ENCODE peak calls at places on chromosomes 11 and 22, in four cellular contexts. One of them, this sample, is unnamed.

GRCh38 chr22:30286813-30287625 is 2.3 kb downstream of the CASTOR1 start:
- DNase-seq in prostate gland: peak; percentile 61
- DNase-seq in SJSA1: peak; percentile 52
- DNase-seq in adrenal gland: peak; percentile 71
- DNase-seq in this sample: peak; percentile 91

GRCh38 chr22:31247726-31248125 is 35.6 kb downstream of the LIMK2 start:
- DNase-seq in SJSA1: no peak
- DNase-seq in prostate gland: no peak
- DNase-seq in adrenal gland: no peak
- DNase-seq in this sample: no peak

GRCh38 chr22:50587407-50587806 is 4.8 kb upstream of the CHKB start:
- DNase-seq in adrenal gland: no peak
- DNase-seq in prostate gland: no peak
- DNase-seq in SJSA1: no peak
- DNase-seq in this sample: no peak

GRCh38 chr11:64759131-64759721 is 548 bp downstream of the PYGM start:
- DNase-seq in adrenal gland: no peak
- DNase-seq in SJSA1: no peak
- DNase-seq in prostate gland: no peak
- DNase-seq in this sample: peak; percentile 49

GRCh38 chr22:39953101-39953500 is 7.1 kb upstream of the TMA7B start:
- DNase-seq in adrenal gland: no peak
- DNase-seq in SJSA1: no peak
- DNase-seq in prostate gland: no peak
- DNase-seq in this sample: no peak

GRCh38 chr11:126391970-126392637 is 36.6 kb downstream of the ST3GAL4 start:
- DNase-seq in SJSA1: no peak
- DNase-seq in adrenal gland: peak; percentile 53
- DNase-seq in prostate gland: no peak
- DNase-seq in this sample: no peak

GRCh38 chr22:28604961-28605360 is 74.7 kb downstream of the TTC28 start:
- DNase-seq in adrenal gland: no peak
- DNase-seq in SJSA1: no peak
- DNase-seq in prostate gland: no peak
- DNase-seq in this sample: no peak

GRCh38 chr22:42717197-42717967 is 3.3 kb downstream of the A4GALT start:
- DNase-seq in adrenal gland: peak; percentile 39
- DNase-seq in prostate gland: no peak
- DNase-seq in SJSA1: no peak
- DNase-seq in this sample: no peak

GRCh38 chr11:70226967-70227366 is 23.9 kb downstream of the FADD start:
- DNase-seq in adrenal gland: peak; percentile 42
- DNase-seq in prostate gland: no peak
- DNase-seq in SJSA1: no peak
- DNase-seq in this sample: no peak

GRCh38 chr11:74195828-74196227 is 24.7 kb downstream of the PPME1 start:
- DNase-seq in prostate gland: no peak
- DNase-seq in adrenal gland: no peak
- DNase-seq in SJSA1: no peak
- DNase-seq in this sample: no peak

DNA sequence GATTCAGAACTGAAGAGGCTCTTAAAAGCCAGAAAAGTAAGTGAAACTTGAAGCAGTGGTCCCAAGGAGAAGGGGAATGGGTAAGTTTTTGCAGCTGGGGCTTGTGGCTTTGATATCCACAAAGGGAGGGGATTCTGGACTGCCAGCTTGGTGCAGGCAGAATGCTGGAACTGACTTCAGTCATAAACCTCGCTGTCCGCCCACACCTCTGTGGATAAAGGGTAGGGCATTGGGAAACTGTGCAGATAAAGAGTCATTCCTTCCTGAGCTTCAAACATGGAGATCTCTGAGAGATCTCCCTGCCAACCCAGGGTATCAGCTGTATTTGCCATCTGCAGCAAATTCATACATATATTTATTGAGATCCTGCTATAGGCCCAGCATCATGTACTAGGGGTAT is 124.3 kb upstream of the OR9Q1 start:
- DNase-seq in prostate gland: no peak
- DNase-seq in SJSA1: no peak
- DNase-seq in adrenal gland: no peak
- DNase-seq in this sample: no peak
- H3K27ac ChIP-seq in prostate gland: no peak overlapping the region
- H3K27ac ChIP-seq in SJSA1: no peak overlapping the region
- H3K27ac ChIP-seq in adrenal gland: no peak overlapping the region
- H3K27ac ChIP-seq in this sample: no peak overlapping the region

GRCh38 chr11:93740031-93740801 is 1.1 kb downstream of the TAF1D start:
- DNase-seq in SJSA1: peak; percentile 11
- DNase-seq in prostate gland: no peak
- DNase-seq in adrenal gland: peak; percentile 20
- DNase-seq in this sample: peak; percentile 30

GRCh38 chr11:93736129-93736528 is 5.2 kb downstream of the TAF1D start:
- DNase-seq in adrenal gland: no peak
- DNase-seq in prostate gland: no peak
- DNase-seq in SJSA1: no peak
- DNase-seq in this sample: no peak

GRCh38 chr11:93738647-93739081 is 2.6 kb downstream of the TAF1D start:
- DNase-seq in SJSA1: no peak
- DNase-seq in prostate gland: no peak
- DNase-seq in adrenal gland: no peak
- DNase-seq in this sample: no peak

GRCh38 chr11:93735627-93736026 is 5.7 kb downstream of the TAF1D start:
- DNase-seq in prostate gland: no peak
- DNase-seq in adrenal gland: no peak
- DNase-seq in SJSA1: no peak
- DNase-seq in this sample: no peak

GRCh38 chr11:93737904-93738612 is 3.2 kb downstream of the TAF1D start:
- DNase-seq in prostate gland: no peak
- DNase-seq in adrenal gland: no peak
- DNase-seq in SJSA1: no peak
- DNase-seq in this sample: no peak
- H3K27ac ChIP-seq in prostate gland: no peak overlapping the region
- H3K27ac ChIP-seq in adrenal gland: no peak overlapping the region
- H3K27ac ChIP-seq in SJSA1: peak overlapping the region; percentile 8
- H3K27ac ChIP-seq in this sample: no peak overlapping the region

GRCh38 chr11:12162652-12163051 is 52.3 kb downstream of the MICAL2 start:
- DNase-seq in prostate gland: no peak
- DNase-seq in adrenal gland: no peak
- DNase-seq in SJSA1: no peak
- DNase-seq in this sample: no peak
- H3K27ac ChIP-seq in prostate gland: peak overlapping the region; percentile 58
- H3K27ac ChIP-seq in adrenal gland: peak overlapping the region; percentile 41
- H3K27ac ChIP-seq in SJSA1: peak overlapping the region; percentile 93
- H3K27ac ChIP-seq in this sample: no peak overlapping the region

GRCh38 chr22:33565580-33565995 is 354.7 kb downstream of the LARGE1 start:
- DNase-seq in adrenal gland: no peak
- DNase-seq in SJSA1: no peak
- DNase-seq in prostate gland: no peak
- DNase-seq in this sample: no peak

GRCh38 chr22:33568934-33569496 is 351.3 kb downstream of the LARGE1 start:
- DNase-seq in adrenal gland: no peak
- DNase-seq in prostate gland: no peak
- DNase-seq in SJSA1: no peak
- DNase-seq in this sample: no peak

GRCh38 chr22:33573479-33573878 is 346.8 kb downstream of the LARGE1 start:
- DNase-seq in adrenal gland: no peak
- DNase-seq in prostate gland: no peak
- DNase-seq in SJSA1: no peak
- DNase-seq in this sample: no peak

GRCh38 chr22:33570110-33570509 is 350.2 kb downstream of the LARGE1 start:
- DNase-seq in SJSA1: no peak
- DNase-seq in adrenal gland: no peak
- DNase-seq in prostate gland: no peak
- DNase-seq in this sample: no peak

DNA sequence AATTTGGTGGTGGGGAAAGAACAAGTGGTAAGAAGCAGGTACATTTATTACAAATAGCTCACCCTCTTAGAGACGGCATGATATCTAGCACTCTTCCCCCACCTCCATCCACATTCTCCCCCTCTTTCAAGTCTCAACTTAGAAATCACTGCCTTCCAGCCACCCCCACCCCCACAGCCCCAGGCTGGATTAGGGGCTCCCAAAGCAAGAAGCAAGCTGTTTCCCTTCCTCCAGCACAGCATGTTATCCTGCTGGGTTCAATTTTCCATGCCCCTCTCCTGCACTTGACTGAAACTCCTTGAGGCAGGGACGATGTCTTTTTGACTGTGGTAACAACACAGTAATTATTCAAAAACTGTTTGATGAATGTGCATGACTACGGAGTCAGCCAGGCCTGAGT is 350.7 kb downstream of the LARGE1 start:
- DNase-seq in adrenal gland: no peak
- DNase-seq in prostate gland: no peak
- DNase-seq in SJSA1: no peak
- DNase-seq in this sample: no peak
- H3K27ac ChIP-seq in adrenal gland: no peak overlapping the region
- H3K27ac ChIP-seq in prostate gland: no peak overlapping the region
- H3K27ac ChIP-seq in SJSA1: no peak overlapping the region
- H3K27ac ChIP-seq in this sample: no peak overlapping the region

GRCh38 chr11:67313125-67313890 is 10.0 kb downstream of the SSH3 start:
- DNase-seq in adrenal gland: no peak
- DNase-seq in prostate gland: no peak
- DNase-seq in SJSA1: no peak
- DNase-seq in this sample: no peak

GRCh38 chr11:67315325-67315909 is 12.1 kb downstream of the SSH3 start:
- DNase-seq in SJSA1: no peak
- DNase-seq in prostate gland: no peak
- DNase-seq in adrenal gland: no peak
- DNase-seq in this sample: no peak

GRCh38 chr11:67311556-67312082 is 8.3 kb downstream of the SSH3 start:
- DNase-seq in SJSA1: no peak
- DNase-seq in adrenal gland: no peak
- DNase-seq in prostate gland: no peak
- DNase-seq in this sample: no peak

GRCh38 chr11:67312187-67313021 is 9.1 kb downstream of the SSH3 start:
- DNase-seq in adrenal gland: no peak
- DNase-seq in SJSA1: no peak
- DNase-seq in prostate gland: peak; percentile 96
- DNase-seq in this sample: no peak

GRCh38 chr11:67314218-67314617 is 10.9 kb downstream of the SSH3 start:
- DNase-seq in prostate gland: no peak
- DNase-seq in adrenal gland: no peak
- DNase-seq in SJSA1: no peak
- DNase-seq in this sample: no peak
- H3K27ac ChIP-seq in prostate gland: peak overlapping the region; percentile 85
- H3K27ac ChIP-seq in adrenal gland: no peak overlapping the region
- H3K27ac ChIP-seq in SJSA1: no peak overlapping the region
- H3K27ac ChIP-seq in this sample: no peak overlapping the region

DNA sequence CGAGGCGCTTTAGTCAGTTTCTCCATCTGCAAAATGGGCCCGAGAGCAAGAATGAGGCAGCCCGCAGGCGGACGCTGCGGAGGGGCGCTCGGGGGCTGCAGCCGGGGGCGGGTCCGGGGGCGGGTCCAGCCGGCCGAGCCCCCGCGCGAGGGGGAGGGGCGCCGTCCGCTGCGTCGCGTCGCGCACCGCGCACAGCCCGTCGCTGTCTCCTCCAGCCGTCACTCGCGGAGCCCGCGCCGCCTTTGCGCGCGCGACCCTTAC is 282 bp downstream of the PC start:
- DNase-seq in SJSA1: no peak
- DNase-seq in prostate gland: no peak
- DNase-seq in adrenal gland: no peak
- DNase-seq in this sample: no peak
- H3K27ac ChIP-seq in SJSA1: peak overlapping the region; percentile 32
- H3K27ac ChIP-seq in prostate gland: peak overlapping the region; percentile 79
- H3K27ac ChIP-seq in adrenal gland: peak overlapping the region; percentile 90
- H3K27ac ChIP-seq in this sample: peak overlapping the region; percentile 53

GRCh38 chr11:28243596-28243995 is 135.4 kb downstream of the METTL15 start:
- DNase-seq in adrenal gland: no peak
- DNase-seq in SJSA1: no peak
- DNase-seq in prostate gland: no peak
- DNase-seq in this sample: no peak

GRCh38 chr11:28242596-28242995 is 134.4 kb downstream of the METTL15 start:
- DNase-seq in SJSA1: no peak
- DNase-seq in adrenal gland: no peak
- DNase-seq in prostate gland: no peak
- DNase-seq in this sample: no peak

GRCh38 chr11:28241760-28242159 is 133.6 kb downstream of the METTL15 start:
- DNase-seq in prostate gland: no peak
- DNase-seq in SJSA1: no peak
- DNase-seq in adrenal gland: no peak
- DNase-seq in this sample: no peak

GRCh38 chr11:28243057-28243456 is 134.9 kb downstream of the METTL15 start:
- DNase-seq in adrenal gland: no peak
- DNase-seq in prostate gland: no peak
- DNase-seq in SJSA1: no peak
- DNase-seq in this sample: no peak

GRCh38 chr11:28245131-28245530 is 136.9 kb downstream of the METTL15 start:
- DNase-seq in prostate gland: no peak
- DNase-seq in adrenal gland: no peak
- DNase-seq in SJSA1: no peak
- DNase-seq in this sample: no peak
- H3K27ac ChIP-seq in prostate gland: no peak overlapping the region
- H3K27ac ChIP-seq in adrenal gland: no peak overlapping the region
- H3K27ac ChIP-seq in SJSA1: no peak overlapping the region
- H3K27ac ChIP-seq in this sample: no peak overlapping the region

GRCh38 chr11:47235163-47235562 is 13.5 kb downstream of the ACP2 start:
- DNase-seq in adrenal gland: no peak
- DNase-seq in SJSA1: no peak
- DNase-seq in prostate gland: no peak
- DNase-seq in this sample: peak; percentile 58

GRCh38 chr11:47234669-47235075 is 13.9 kb downstream of the ACP2 start:
- DNase-seq in adrenal gland: peak; percentile 95
- DNase-seq in SJSA1: no peak
- DNase-seq in prostate gland: peak; percentile 79
- DNase-seq in this sample: peak; percentile 88

GRCh38 chr11:47233989-47234668 is 14.5 kb downstream of the ACP2 start:
- DNase-seq in adrenal gland: peak; percentile 59
- DNase-seq in prostate gland: no peak
- DNase-seq in SJSA1: peak; percentile 78
- DNase-seq in this sample: no peak

GRCh38 chr11:47239889-47240288 is 8.7 kb downstream of the ACP2 start:
- DNase-seq in prostate gland: no peak
- DNase-seq in SJSA1: no peak
- DNase-seq in adrenal gland: no peak
- DNase-seq in this sample: no peak

DNA sequence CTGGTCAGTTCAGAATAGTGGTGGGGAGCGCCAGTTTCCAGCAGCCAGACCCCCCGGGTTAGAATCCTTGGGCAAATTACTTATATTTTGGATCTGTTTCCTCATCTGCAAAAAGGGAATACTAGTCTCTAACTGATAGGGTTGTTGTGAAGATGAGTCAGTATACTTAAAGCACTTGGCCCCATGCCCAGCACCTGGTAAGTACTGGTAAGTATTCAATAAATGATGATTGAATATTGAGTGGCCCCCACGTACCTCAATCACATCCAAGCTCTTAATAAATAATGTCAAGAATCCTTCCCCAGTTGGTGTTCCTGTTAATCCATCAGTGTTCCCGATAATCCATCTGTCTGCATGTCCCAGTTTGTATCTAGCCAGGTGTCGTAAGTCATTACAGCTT is 12.1 kb downstream of the ACP2 start:
- DNase-seq in SJSA1: no peak
- DNase-seq in prostate gland: no peak
- DNase-seq in adrenal gland: peak; percentile 64
- DNase-seq in this sample: no peak
- H3K27ac ChIP-seq in SJSA1: no peak overlapping the region
- H3K27ac ChIP-seq in prostate gland: no peak overlapping the region
- H3K27ac ChIP-seq in adrenal gland: no peak overlapping the region
- H3K27ac ChIP-seq in this sample: no peak overlapping the region

GRCh38 chr11:102864724-102865123 is 10.1 kb downstream of the MMP12 start:
- DNase-seq in prostate gland: no peak
- DNase-seq in SJSA1: no peak
- DNase-seq in adrenal gland: no peak
- DNase-seq in this sample: no peak
- H3K27ac ChIP-seq in prostate gland: no peak overlapping the region
- H3K27ac ChIP-seq in SJSA1: no peak overlapping the region
- H3K27ac ChIP-seq in adrenal gland: no peak overlapping the region
- H3K27ac ChIP-seq in this sample: no peak overlapping the region